ENCODE peak calls at places on chromosomes 16 and 17, in eight cellular contexts. Y is neural progenitor cell, E is HCT116, C is PC-3, U is GM23338, Q is OCI-LY7, J is SK-N-SH, F is MM.1S. P is an unnamed sample.
A peak's percentile ranks its signal among the peaks of the same experiment; 100 is the strongest.

GRCh38 chr17:75679706-75680201 is 12.6 kb downstream of the SAP30BP start:
- DNase-seq in Y (no peak), E (no peak), C (peak; percentile 91), U (no peak), Q (no peak), J (no peak), F (no peak), P (peak; percentile 41)

GRCh38 chr17:51667722-51668083 is 407.4 kb downstream of the UTP18 start:
- DNase-seq in Y (no peak), E (no peak), C (no peak), U (no peak), Q (no peak), J (no peak), F (no peak), P (no peak)

GRCh38 chr17:72717276-72717675 is 375.2 kb downstream of the SLC39A11 start:
- DNase-seq in Y (no peak), E (no peak), C (no peak), U (no peak), Q (no peak), J (no peak), F (no peak), P (no peak)

GRCh38 chr17:44352922-44353655 is 8.0 kb downstream of the GRN start:
- DNase-seq in Y (no peak), E (no peak), C (no peak), U (no peak), Q (no peak), J (no peak), F (no peak), P (no peak)

GRCh38 chr16:50267651-50268050 is 1.3 kb downstream of the ADCY7 start:
- DNase-seq in Y (no peak), E (no peak), C (no peak), U (no peak), Q (peak; percentile 53), J (no peak), F (no peak), P (no peak)

GRCh38 chr17:39281806-39282205 is 56.1 kb upstream of the STAC2 start:
- DNase-seq in Y (no peak), E (no peak), C (no peak), U (no peak), Q (no peak), J (no peak), F (no peak), P (no peak)

GRCh38 chr16:11792404-11793260 is 4.4 kb downstream of the ZC3H7A start:
- DNase-seq in Y (no peak), E (no peak), C (no peak), U (no peak), Q (no peak), J (no peak), F (peak; percentile 48), P (peak; percentile 76)

GRCh38 chr17:17975441-17975840 is 2.8 kb downstream of the DRC3 start:
- DNase-seq in Y (no peak), E (no peak), C (no peak), U (no peak), Q (no peak), J (no peak), F (no peak), P (no peak)

GRCh38 chr17:38466346-38467315 is 38.4 kb downstream of the ARHGAP23 start:
- DNase-seq in Y (no peak), E (no peak), C (no peak), U (no peak), Q (no peak), J (no peak), F (no peak), P (no peak)

GRCh38 chr17:60599220-60599619 is 773 bp upstream of the PPM1D start:
- DNase-seq in Y (no peak), E (peak; percentile 6), C (no peak), U (no peak), Q (no peak), J (peak; percentile 39), F (no peak), P (no peak)

GRCh38 chr16:81610144-81610842 is 165.7 kb downstream of the CMIP start:
- DNase-seq in Y (no peak), E (no peak), C (peak; percentile 42), U (no peak), Q (no peak), J (peak; percentile 87), F (no peak), P (peak; percentile 47)

GRCh38 chr16:966035-966434 is 4.7 kb downstream of the LMF1 start:
- DNase-seq in Y (no peak), E (no peak), C (no peak), U (no peak), Q (no peak), J (no peak), F (no peak), P (no peak)

GRCh38 chr17:80192268-80192667 is 22.4 kb downstream of the CARD14 start:
- DNase-seq in Y (no peak), E (no peak), C (no peak), U (no peak), Q (no peak), J (no peak), F (no peak), P (no peak)

GRCh38 chr16:66580605-66581209 is 1.4 kb downstream of the CMTM2 start:
- DNase-seq in Y (peak; percentile 54), E (no peak), C (peak; percentile 65), U (peak; percentile 65), Q (no peak), J (no peak), F (no peak), P (no peak)

GRCh38 chr17:79997004-79997673 is 38.5 kb downstream of the TBC1D16 start:
- DNase-seq in Y (no peak), E (no peak), C (no peak), U (no peak), Q (peak; percentile 90), J (no peak), F (no peak), P (no peak)

GRCh38 chr16:23030001-23030400 is 119.3 kb downstream of the USP31 start:
- DNase-seq in Y (no peak), E (no peak), C (no peak), U (no peak), Q (no peak), J (peak; percentile 36), F (no peak), P (no peak)

GRCh38 chr16:649646-650045 is 481 bp downstream of the WDR90 start:
- DNase-seq in Y (no peak), E (no peak), C (no peak), U (no peak), Q (peak; percentile 30), J (peak; percentile 74), F (peak; percentile 32), P (no peak)

GRCh38 chr16:11218324-11218962 is 37.6 kb downstream of the SOCS1 start:
- DNase-seq in Y (no peak), E (no peak), C (no peak), U (peak; percentile 52), Q (no peak), J (no peak), F (no peak), P (no peak)

DNA sequence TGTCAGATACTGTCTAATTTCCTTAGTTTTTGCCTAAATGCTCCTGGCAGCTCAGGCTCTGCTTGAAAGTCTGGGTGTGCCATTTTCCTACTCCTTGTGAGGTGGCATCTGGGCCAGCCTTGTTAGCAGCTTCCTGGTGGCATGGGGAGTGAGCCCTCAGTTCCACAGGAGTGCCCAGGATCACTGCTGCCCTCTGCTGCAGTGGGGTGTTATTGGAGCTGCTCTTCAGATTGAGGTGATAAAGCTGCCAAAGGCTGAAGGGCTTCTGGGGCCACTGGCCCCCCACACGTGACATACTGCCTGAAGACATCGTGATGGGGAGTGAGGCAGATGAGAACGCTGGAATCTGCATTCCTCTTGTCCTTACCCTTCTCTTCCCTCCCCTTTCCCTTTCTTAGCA is 27.4 kb downstream of the CEP95 start:
- DNase-seq in Y (no peak), E (no peak), C (peak; percentile 45), U (no peak), Q (peak; percentile 20), J (no peak), F (no peak), P (no peak)
- TF ChIP-seq CTCF in Y (no peak), E (peak; percentile 41), C (peak; percentile 54), U (no peak), Q (peak; percentile 48), J (peak; percentile 32), F (no peak), P (peak; percentile 6)

DNA sequence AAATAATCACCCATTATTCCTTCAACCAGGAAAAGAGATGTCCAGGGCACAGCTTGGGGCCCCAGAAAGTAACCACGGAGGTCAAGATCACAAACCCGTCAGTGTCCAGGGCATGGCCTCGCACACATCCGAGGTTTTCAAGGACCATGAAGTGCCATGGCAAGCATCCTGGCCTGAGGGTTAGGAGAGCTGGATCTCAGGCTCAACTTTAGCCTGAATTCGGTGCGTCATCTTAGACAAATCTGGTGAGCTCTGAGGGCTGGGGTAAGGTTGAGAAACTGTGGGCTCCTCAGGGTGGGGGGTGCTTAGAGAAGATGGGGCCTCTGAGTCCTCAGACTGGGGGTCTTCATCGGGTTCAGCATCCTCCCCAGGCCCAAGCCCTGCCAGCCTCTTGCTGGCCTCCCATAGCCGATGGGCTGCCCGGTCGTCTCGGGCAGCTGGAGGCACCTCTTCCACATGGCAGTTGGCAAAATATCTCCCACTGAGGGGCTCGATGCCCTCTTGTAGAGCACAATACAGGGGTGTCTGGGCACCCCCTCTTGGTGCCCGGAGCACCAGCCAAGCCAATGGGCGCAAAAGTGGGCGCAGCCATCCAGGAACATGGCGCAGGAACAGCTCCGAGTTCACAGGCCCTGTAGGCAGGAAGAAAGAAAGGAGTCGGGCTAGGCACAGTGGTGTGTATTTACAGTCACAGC is 875 bp upstream of the FLOT2 start:
- DNase-seq in Y (no peak), E (no peak), C (no peak), U (no peak), Q (no peak), J (no peak), F (no peak), P (no peak)
- H2AFZ ChIP-seq in Y (no peak overlapping the region), E (no peak overlapping the region), C (peak overlapping the region; percentile 95), U (no peak overlapping the region), Q (no peak overlapping the region), J (peak overlapping the region; percentile 93), F (peak overlapping the region; percentile 97), P (peak overlapping the region; percentile 98)

GRCh38 chr16:77789646-77790370 is 1.4 kb downstream of the VAT1L start:
- DNase-seq in Y (peak; percentile 51), E (no peak), C (no peak), U (peak; percentile 25), Q (no peak), J (no peak), F (no peak), P (no peak)

GRCh38 chr16:77789085-77789611 is 784 bp downstream of the VAT1L start:
- DNase-seq in Y (peak; percentile 44), E (no peak), C (no peak), U (peak; percentile 63), Q (no peak), J (peak; percentile 47), F (no peak), P (peak; percentile 8)

GRCh38 chr16:77790964-77791363 is 2.6 kb downstream of the VAT1L start:
- DNase-seq in Y (no peak), E (no peak), C (no peak), U (no peak), Q (no peak), J (no peak), F (no peak), P (no peak)

GRCh38 chr16:77793417-77793816 is 5.1 kb downstream of the VAT1L start:
- DNase-seq in Y (no peak), E (no peak), C (no peak), U (no peak), Q (no peak), J (no peak), F (no peak), P (no peak)

GRCh38 chr16:77794586-77794985 is 6.2 kb downstream of the VAT1L start:
- DNase-seq in Y (no peak), E (no peak), C (peak; percentile 7), U (no peak), Q (no peak), J (no peak), F (no peak), P (no peak)
- TF ChIP-seq EZH2phosphoT487 in Y (no peak), E (no peak), C (no peak), U (no peak), Q (no peak), J (no peak), F (no peak), P (no peak)

GRCh38 chr16:78252757-78253156 is 153.3 kb downstream of the WWOX start:
- DNase-seq in Y (no peak), E (no peak), C (no peak), U (no peak), Q (no peak), J (no peak), F (no peak), P (no peak)
- TF ChIP-seq CTCF in Y (no peak), E (no peak), C (no peak), U (no peak), Q (no peak), J (no peak), F (no peak), P (no peak)

P was measured in hepatocyte.